ENCODE peak calls at places on chromosomes 6 and 20, in seven cellular contexts. D, E, T, N, C, Y and W are unnamed samples.

GRCh38 chr6:92847988-92848387 is 571.4 kb downstream of the EPHA7 start:
- DNase-seq in N (no peak), D (no peak), Y (no peak), C (no peak), T (no peak), E (no peak), W (no peak)

GRCh38 chr6:152605342-152605741 is 31.8 kb downstream of the SYNE1 start:
- DNase-seq in T (no peak), N (no peak), Y (no peak), D (no peak), C (no peak), E (no peak), W (no peak)

GRCh38 chr20:44810391-44811149 is at the start of gene RIMS4:
- DNase-seq in Y (peak), C (peak), E (peak), T (no peak), N (no peak), D (no peak), W (peak)

GRCh38 chr6:168901076-168901475 is 352.6 kb downstream of the THBS2 start:
- DNase-seq in T (no peak), E (no peak), Y (no peak), N (no peak), D (no peak), C (no peak), W (no peak)

GRCh38 chr20:59817846-59818245 is 115.6 kb downstream of the SYCP2 start:
- DNase-seq in C (no peak), E (no peak), N (no peak), T (no peak), D (no peak), Y (no peak), W (no peak)

GRCh38 chr20:62907377-62908317 is 18.7 kb downstream of the DIDO1 start:
- DNase-seq in N (no peak), D (no peak), Y (no peak), C (peak), T (no peak), E (peak), W (no peak)

GRCh38 chr20:64082126-64082638 is 2.0 kb downstream of the LKAAEAR1 start:
- DNase-seq in T (no peak), D (no peak), Y (no peak), N (no peak), C (peak), E (no peak), W (no peak)

GRCh38 chr20:60431349-60431748 is 473.1 kb downstream of the CDH26 start:
- DNase-seq in N (no peak), T (no peak), Y (no peak), D (no peak), E (no peak), C (no peak), W (no peak)

GRCh38 chr6:159578629-159579028 is 114.4 kb downstream of the SOD2 start:
- DNase-seq in D (no peak), C (no peak), Y (no peak), N (peak), T (no peak), E (no peak), W (peak)

GRCh38 chr6:170439366-170440351 is 113.4 kb downstream of the PSMB1 start:
- DNase-seq in T (no peak), N (no peak), D (no peak), C (no peak), Y (no peak), E (no peak), W (no peak)

GRCh38 chr6:35757461-35758123 is 18.8 kb upstream of the CLPSL2 start:
- DNase-seq in T (no peak), N (peak), C (peak), Y (peak), D (no peak), E (peak), W (peak)

GRCh38 chr6:79869184-79869583 is 78.2 kb downstream of the ELOVL4 start:
- DNase-seq in D (no peak), E (no peak), N (no peak), Y (no peak), C (no peak), T (no peak), W (no peak)

GRCh38 chr6:111573892-111574800 is 31.5 kb downstream of the TRAF3IP2 start:
- DNase-seq in E (no peak), C (no peak), T (no peak), D (peak), Y (no peak), N (peak), W (peak)

GRCh38 chr6:150902142-150902800 is 36.8 kb downstream of the MTHFD1L start:
- DNase-seq in C (no peak), D (no peak), Y (no peak), N (no peak), E (no peak), T (no peak), W (no peak)

GRCh38 chr6:90008189-90008907 is 114.1 kb downstream of the GJA10 start:
- DNase-seq in C (no peak), N (no peak), D (no peak), E (no peak), T (no peak), Y (no peak), W (no peak)

GRCh38 chr6:104566411-104566810 is 293.3 kb downstream of the HACE1 start:
- DNase-seq in N (no peak), D (no peak), C (no peak), T (no peak), Y (no peak), E (no peak), W (peak)

GRCh38 chr6:36871686-36872085 is 2.9 kb downstream of the PPIL1 start:
- DNase-seq in C (no peak), E (no peak), D (no peak), Y (no peak), T (no peak), N (no peak), W (no peak)

GRCh38 chr6:3855866-3856265 is 6.7 kb downstream of the FAM50B start:
- DNase-seq in E (no peak), C (no peak), Y (no peak), T (no peak), N (no peak), D (no peak), W (no peak)
- TF ChIP-seq CTCF in E (no peak), C (no peak), Y (no peak), T (no peak), N (no peak), D (no peak), W (no peak)

GRCh38 chr6:115545410-115545986 is 515.2 kb downstream of the FRK start:
- DNase-seq in D (no peak), E (peak), T (no peak), Y (no peak), N (peak), C (peak), W (no peak)
- TF ChIP-seq CTCF in D (peak), E (peak), T (no peak), Y (no peak), N (peak), C (peak), W (no peak)

DNA sequence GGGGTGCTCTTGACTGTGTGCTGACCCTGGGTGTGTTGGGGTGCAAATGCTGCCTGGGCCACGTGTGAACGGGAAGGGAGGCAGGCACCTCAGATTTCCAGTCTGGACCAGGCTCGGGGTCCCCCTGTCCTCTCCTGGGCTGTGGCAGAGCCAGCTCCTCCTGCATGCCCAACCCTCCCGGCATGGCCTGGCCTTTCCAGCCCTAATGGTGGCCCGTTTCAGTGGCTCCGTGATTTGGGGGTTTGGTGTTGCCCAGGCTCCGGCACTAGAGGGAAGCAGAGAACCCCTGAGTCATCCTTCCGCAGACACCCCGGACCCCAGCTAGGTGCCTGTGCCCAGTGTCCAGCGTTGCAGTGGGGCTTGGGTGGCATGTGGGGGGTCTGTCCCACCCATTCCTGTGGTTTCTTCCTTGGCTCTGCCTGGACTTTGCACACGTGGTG is 9.1 kb downstream of the RBM38 start:
- DNase-seq in Y (peak), T (no peak), E (no peak), C (no peak), N (no peak), D (no peak), W (no peak)
- TF ChIP-seq CTCF in Y (peak), T (no peak), E (no peak), C (no peak), N (no peak), D (no peak), W (no peak)

GRCh38 chr6:33683051-33683571 is 28.4 kb downstream of the UQCC2 start:
- DNase-seq in N (no peak), Y (no peak), C (no peak), E (no peak), D (no peak), T (no peak), W (no peak)
- TF ChIP-seq CTCF in N (no peak), Y (no peak), C (no peak), E (no peak), D (no peak), T (no peak), W (no peak)

DNA sequence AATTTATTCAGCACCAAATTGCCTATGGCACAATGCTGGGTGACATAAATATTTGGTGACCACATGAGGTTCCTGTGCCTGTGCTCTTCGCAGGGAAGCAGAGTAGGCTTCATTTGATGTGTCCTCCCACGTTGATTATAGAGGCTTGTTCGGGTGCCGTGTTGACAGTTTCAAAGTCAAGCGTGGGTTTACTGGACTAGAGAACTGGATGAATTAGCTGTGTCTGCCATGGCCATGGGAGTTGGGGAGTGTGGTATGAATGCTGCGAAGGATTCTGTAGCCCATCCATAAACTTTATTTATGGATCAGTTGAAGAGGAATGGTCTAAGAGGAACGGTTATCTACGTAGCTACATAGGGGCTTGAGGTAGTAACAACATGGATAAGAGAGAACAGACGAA is 11.0 kb downstream of the CD109 start:
- DNase-seq in D (no peak), N (no peak), T (no peak), Y (no peak), C (no peak), E (no peak), W (no peak)
- TF ChIP-seq CTCF in D (no peak), N (no peak), T (no peak), Y (no peak), C (no peak), E (no peak), W (no peak)

GRCh38 chr20:9884061-9884460 is 45.2 kb upstream of the PAK5 start:
- DNase-seq in Y (no peak), T (no peak), E (no peak), C (no peak), N (no peak), D (no peak), W (peak)
- TF ChIP-seq CTCF in Y (no peak), T (no peak), E (peak), C (no peak), N (peak), D (peak), W (peak)

GRCh38 chr6:13357551-13358075 is 29.3 kb upstream of the TBC1D7 start:
- DNase-seq in N (no peak), E (no peak), Y (no peak), C (no peak), D (no peak), T (no peak), W (no peak)
- TF ChIP-seq CTCF in N (no peak), E (no peak), Y (no peak), C (no peak), D (no peak), T (no peak), W (no peak)

GRCh38 chr20:18072532-18072931 is 14.8 kb upstream of the OVOL2 start:
- DNase-seq in C (no peak), T (no peak), N (no peak), E (no peak), D (no peak), Y (no peak), W (no peak)

GRCh38 chr20:18063676-18064075 is 6.0 kb upstream of the OVOL2 start:
- DNase-seq in E (no peak), N (no peak), Y (no peak), C (no peak), T (no peak), D (no peak), W (no peak)

DNA sequence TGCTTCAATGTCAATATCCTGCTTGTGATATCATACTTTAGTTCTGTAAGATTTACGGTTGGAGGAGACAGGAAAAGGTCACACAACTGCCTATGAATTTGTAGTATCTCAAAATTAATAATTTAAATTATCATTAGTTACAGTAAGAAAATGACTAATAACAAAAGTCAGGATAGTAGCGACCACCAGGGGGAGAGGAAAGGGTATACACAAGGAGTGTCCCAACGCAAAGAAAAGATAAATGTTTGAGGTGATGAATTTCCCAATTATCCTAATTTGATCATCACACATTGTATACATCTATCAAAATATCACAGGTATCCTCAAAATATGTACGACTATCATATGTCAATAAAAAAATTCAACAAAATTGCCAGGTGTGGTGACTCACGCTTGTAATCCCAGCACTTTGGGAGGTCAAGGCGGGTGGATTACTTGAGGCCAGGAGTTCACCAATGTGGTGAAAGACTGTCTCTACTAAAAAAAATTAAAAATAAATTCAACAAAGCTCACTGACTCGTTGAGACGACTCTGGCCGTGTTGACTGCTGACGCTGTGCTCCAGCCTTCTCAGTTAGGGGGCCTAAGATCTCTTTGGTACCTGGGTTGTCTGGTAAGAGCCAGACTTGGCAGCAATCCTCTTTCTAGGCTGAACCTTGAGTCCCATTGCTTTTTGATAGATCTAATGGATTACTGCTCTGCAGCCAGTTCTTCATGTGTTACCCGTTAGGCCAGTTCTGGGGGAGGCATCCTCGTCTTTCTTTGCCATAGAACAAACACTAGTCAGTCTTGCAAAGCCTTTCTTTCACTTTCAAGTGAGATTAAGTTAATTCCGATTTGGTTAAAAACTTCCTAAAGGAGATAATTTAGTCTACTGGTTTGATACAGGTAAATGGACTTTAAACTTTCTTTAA is 9.0 kb upstream of the OVOL2 start:
- DNase-seq in Y (no peak), N (no peak), C (no peak), T (no peak), D (no peak), E (no peak), W (peak)
- TF ChIP-seq CTCF in Y (no peak), N (no peak), C (no peak), T (no peak), D (no peak), E (no peak), W (no peak)